ENCODE peak calls at places on chromosomes 16 and 17, in nine cellular contexts. One of them, this sample, is unnamed.

GRCh38 chr17:65759532-65759931 is 198.1 kb upstream of the AXIN2 start:
- DNase-seq in cardiac fibroblast: no peak
- DNase-seq in bronchial epithelial cell: no peak
- DNase-seq in stomach: no peak
- DNase-seq in AG10803: no peak
- DNase-seq in gastrocnemius medialis: no peak
- DNase-seq in brain microvascular endothelial cell: no peak
- DNase-seq in NT2/D1: no peak
- DNase-seq in lower lobe of right lung: no peak
- DNase-seq in this sample: no peak

GRCh38 chr16:11796227-11797165 is 562 bp downstream of the ZC3H7A start:
- DNase-seq in cardiac fibroblast: peak
- DNase-seq in bronchial epithelial cell: no peak
- DNase-seq in stomach: peak
- DNase-seq in AG10803: peak
- DNase-seq in gastrocnemius medialis: peak
- DNase-seq in brain microvascular endothelial cell: no peak
- DNase-seq in NT2/D1: no peak
- DNase-seq in lower lobe of right lung: peak
- DNase-seq in this sample: no peak

GRCh38 chr16:85270365-85270764 is 158.1 kb upstream of the CIBAR2 start:
- DNase-seq in cardiac fibroblast: no peak
- DNase-seq in bronchial epithelial cell: no peak
- DNase-seq in stomach: no peak
- DNase-seq in AG10803: peak
- DNase-seq in gastrocnemius medialis: no peak
- DNase-seq in brain microvascular endothelial cell: no peak
- DNase-seq in NT2/D1: no peak
- DNase-seq in lower lobe of right lung: no peak
- DNase-seq in this sample: no peak

GRCh38 chr17:71910002-71910401 is 210.8 kb upstream of the SOX9 start:
- DNase-seq in cardiac fibroblast: no peak
- DNase-seq in bronchial epithelial cell: no peak
- DNase-seq in stomach: no peak
- DNase-seq in AG10803: no peak
- DNase-seq in gastrocnemius medialis: no peak
- DNase-seq in brain microvascular endothelial cell: no peak
- DNase-seq in NT2/D1: no peak
- DNase-seq in lower lobe of right lung: no peak
- DNase-seq in this sample: no peak

GRCh38 chr17:13003927-13004326 is 13.9 kb downstream of the ELAC2 start:
- DNase-seq in cardiac fibroblast: no peak
- DNase-seq in bronchial epithelial cell: no peak
- DNase-seq in stomach: no peak
- DNase-seq in AG10803: no peak
- DNase-seq in gastrocnemius medialis: no peak
- DNase-seq in brain microvascular endothelial cell: no peak
- DNase-seq in NT2/D1: no peak
- DNase-seq in lower lobe of right lung: no peak
- DNase-seq in this sample: no peak

GRCh38 chr16:50593410-50594139 is 45.4 kb downstream of the NKD1 start:
- DNase-seq in cardiac fibroblast: peak
- DNase-seq in bronchial epithelial cell: no peak
- DNase-seq in stomach: no peak
- DNase-seq in AG10803: no peak
- DNase-seq in gastrocnemius medialis: no peak
- DNase-seq in brain microvascular endothelial cell: no peak
- DNase-seq in NT2/D1: peak
- DNase-seq in lower lobe of right lung: no peak
- DNase-seq in this sample: no peak

GRCh38 chr16:52498640-52499039 is 48.3 kb downstream of the TOX3 start:
- DNase-seq in cardiac fibroblast: no peak
- DNase-seq in bronchial epithelial cell: no peak
- DNase-seq in stomach: no peak
- DNase-seq in AG10803: no peak
- DNase-seq in gastrocnemius medialis: no peak
- DNase-seq in brain microvascular endothelial cell: no peak
- DNase-seq in NT2/D1: no peak
- DNase-seq in lower lobe of right lung: no peak
- DNase-seq in this sample: no peak

GRCh38 chr16:47019563-47019962 is 46.1 kb upstream of the DNAJA2 start:
- DNase-seq in cardiac fibroblast: peak
- DNase-seq in bronchial epithelial cell: peak
- DNase-seq in stomach: no peak
- DNase-seq in AG10803: no peak
- DNase-seq in gastrocnemius medialis: no peak
- DNase-seq in brain microvascular endothelial cell: no peak
- DNase-seq in NT2/D1: no peak
- DNase-seq in lower lobe of right lung: no peak
- DNase-seq in this sample: no peak

GRCh38 chr16:27515874-27516353 is 33.8 kb downstream of the GTF3C1 start:
- DNase-seq in cardiac fibroblast: peak
- DNase-seq in bronchial epithelial cell: peak
- DNase-seq in stomach: peak
- DNase-seq in AG10803: no peak
- DNase-seq in gastrocnemius medialis: peak
- DNase-seq in brain microvascular endothelial cell: peak
- DNase-seq in NT2/D1: peak
- DNase-seq in lower lobe of right lung: no peak
- DNase-seq in this sample: no peak

GRCh38 chr16:68605746-68606145 is 39.4 kb upstream of the CDH3 start:
- DNase-seq in cardiac fibroblast: no peak
- DNase-seq in bronchial epithelial cell: peak
- DNase-seq in stomach: no peak
- DNase-seq in AG10803: no peak
- DNase-seq in gastrocnemius medialis: no peak
- DNase-seq in brain microvascular endothelial cell: no peak
- DNase-seq in NT2/D1: no peak
- DNase-seq in lower lobe of right lung: no peak
- DNase-seq in this sample: no peak

GRCh38 chr17:39666601-39667261 is 1.5 kb upstream of the PNMT start:
- DNase-seq in cardiac fibroblast: no peak
- DNase-seq in bronchial epithelial cell: no peak
- DNase-seq in stomach: no peak
- DNase-seq in AG10803: no peak
- DNase-seq in gastrocnemius medialis: peak
- DNase-seq in brain microvascular endothelial cell: no peak
- DNase-seq in NT2/D1: no peak
- DNase-seq in lower lobe of right lung: no peak
- DNase-seq in this sample: no peak

GRCh38 chr17:40068584-40068916 is 5.8 kb downstream of the THRA start:
- DNase-seq in cardiac fibroblast: no peak
- DNase-seq in bronchial epithelial cell: no peak
- DNase-seq in stomach: no peak
- DNase-seq in AG10803: no peak
- DNase-seq in gastrocnemius medialis: no peak
- DNase-seq in brain microvascular endothelial cell: no peak
- DNase-seq in NT2/D1: no peak
- DNase-seq in lower lobe of right lung: no peak
- DNase-seq in this sample: no peak

GRCh38 chr16:57634171-57634570 is 5.7 kb downstream of the ADGRG1 start:
- DNase-seq in cardiac fibroblast: no peak
- DNase-seq in bronchial epithelial cell: no peak
- DNase-seq in stomach: no peak
- DNase-seq in AG10803: peak
- DNase-seq in gastrocnemius medialis: no peak
- DNase-seq in brain microvascular endothelial cell: no peak
- DNase-seq in NT2/D1: no peak
- DNase-seq in lower lobe of right lung: no peak
- DNase-seq in this sample: no peak

GRCh38 chr17:30310562-30310961 is 18.8 kb upstream of the BLMH start:
- DNase-seq in cardiac fibroblast: no peak
- DNase-seq in bronchial epithelial cell: no peak
- DNase-seq in stomach: no peak
- DNase-seq in AG10803: no peak
- DNase-seq in gastrocnemius medialis: no peak
- DNase-seq in brain microvascular endothelial cell: no peak
- DNase-seq in NT2/D1: no peak
- DNase-seq in lower lobe of right lung: no peak
- DNase-seq in this sample: no peak

GRCh38 chr16:69942627-69943170 is 8.4 kb upstream of the CLEC18A start:
- DNase-seq in cardiac fibroblast: no peak
- DNase-seq in bronchial epithelial cell: no peak
- DNase-seq in stomach: no peak
- DNase-seq in AG10803: no peak
- DNase-seq in gastrocnemius medialis: no peak
- DNase-seq in brain microvascular endothelial cell: no peak
- DNase-seq in NT2/D1: no peak
- DNase-seq in lower lobe of right lung: peak
- DNase-seq in this sample: no peak

GRCh38 chr16:29192329-29193247 is 207.7 kb downstream of the LAT start:
- DNase-seq in cardiac fibroblast: no peak
- DNase-seq in bronchial epithelial cell: no peak
- DNase-seq in stomach: no peak
- DNase-seq in AG10803: no peak
- DNase-seq in gastrocnemius medialis: no peak
- DNase-seq in brain microvascular endothelial cell: no peak
- DNase-seq in NT2/D1: no peak
- DNase-seq in lower lobe of right lung: no peak
- DNase-seq in this sample: no peak

GRCh38 chr17:58121925-58122324 is 26.3 kb upstream of the OR4D1 start:
- DNase-seq in cardiac fibroblast: peak
- DNase-seq in bronchial epithelial cell: peak
- DNase-seq in stomach: no peak
- DNase-seq in AG10803: peak
- DNase-seq in gastrocnemius medialis: no peak
- DNase-seq in brain microvascular endothelial cell: peak
- DNase-seq in NT2/D1: peak
- DNase-seq in lower lobe of right lung: no peak
- DNase-seq in this sample: no peak

GRCh38 chr17:49285716-49286115 is 55.1 kb upstream of the PHOSPHO1 start:
- DNase-seq in cardiac fibroblast: no peak
- DNase-seq in bronchial epithelial cell: no peak
- DNase-seq in stomach: no peak
- DNase-seq in AG10803: no peak
- DNase-seq in gastrocnemius medialis: no peak
- DNase-seq in brain microvascular endothelial cell: no peak
- DNase-seq in NT2/D1: no peak
- DNase-seq in lower lobe of right lung: no peak
- DNase-seq in this sample: no peak
- H3K4me3 ChIP-seq in cardiac fibroblast: no peak
- H3K4me3 ChIP-seq in bronchial epithelial cell: no peak
- H3K4me3 ChIP-seq in stomach: no peak
- H3K4me3 ChIP-seq in AG10803: no peak
- H3K4me3 ChIP-seq in gastrocnemius medialis: no peak
- H3K4me3 ChIP-seq in brain microvascular endothelial cell: no peak
- H3K4me3 ChIP-seq in NT2/D1: no peak
- H3K4me3 ChIP-seq in lower lobe of right lung: no peak
- H3K4me3 ChIP-seq in this sample: no peak

GRCh38 chr17:46036491-46036890 is 37.4 kb downstream of the STH start:
- DNase-seq in cardiac fibroblast: no peak
- DNase-seq in bronchial epithelial cell: no peak
- DNase-seq in stomach: no peak
- DNase-seq in AG10803: no peak
- DNase-seq in gastrocnemius medialis: no peak
- DNase-seq in brain microvascular endothelial cell: no peak
- DNase-seq in NT2/D1: no peak
- DNase-seq in lower lobe of right lung: no peak
- DNase-seq in this sample: no peak
- H3K4me3 ChIP-seq in cardiac fibroblast: no peak
- H3K4me3 ChIP-seq in bronchial epithelial cell: no peak
- H3K4me3 ChIP-seq in stomach: no peak
- H3K4me3 ChIP-seq in AG10803: no peak
- H3K4me3 ChIP-seq in gastrocnemius medialis: no peak
- H3K4me3 ChIP-seq in brain microvascular endothelial cell: no peak
- H3K4me3 ChIP-seq in NT2/D1: no peak
- H3K4me3 ChIP-seq in lower lobe of right lung: no peak
- H3K4me3 ChIP-seq in this sample: no peak

DNA sequence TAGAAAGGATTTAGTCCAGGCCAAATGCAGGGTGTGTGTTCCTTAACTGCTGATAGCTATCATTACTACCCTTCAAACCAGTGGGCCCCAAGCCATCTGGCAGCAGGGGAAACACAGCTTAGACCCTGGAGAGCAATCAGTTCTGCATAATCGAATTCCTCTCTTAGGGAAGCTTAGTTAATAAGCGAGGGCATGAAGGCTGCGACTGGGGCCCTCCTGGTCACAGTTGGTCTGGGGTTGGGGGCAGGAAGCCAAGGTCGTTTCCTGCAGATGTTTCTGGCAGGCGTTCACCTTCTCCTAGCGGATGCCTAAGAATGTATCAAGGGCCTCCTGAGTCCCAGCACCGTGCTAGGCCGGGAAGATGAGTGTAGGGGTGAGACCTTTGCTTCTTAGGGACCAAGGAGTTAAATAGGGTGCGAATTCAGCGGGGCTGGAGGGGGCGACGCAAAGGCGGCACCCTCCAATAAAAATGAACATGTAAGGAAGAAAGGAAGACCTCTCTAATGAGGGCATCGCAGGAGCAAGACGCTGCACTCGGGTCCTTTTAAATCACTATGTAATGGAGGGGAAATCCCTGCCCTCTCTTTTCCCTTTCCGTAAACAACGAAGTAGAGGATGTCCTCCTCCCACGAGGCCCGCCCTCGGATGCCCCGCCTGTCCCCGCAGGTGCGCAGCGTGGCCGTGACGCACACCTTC is 16.5 kb upstream of the EEF2K start:
- DNase-seq in cardiac fibroblast: peak
- DNase-seq in bronchial epithelial cell: peak
- DNase-seq in stomach: peak
- DNase-seq in AG10803: peak
- DNase-seq in gastrocnemius medialis: peak
- DNase-seq in brain microvascular endothelial cell: no peak
- DNase-seq in NT2/D1: no peak
- DNase-seq in lower lobe of right lung: peak
- DNase-seq in this sample: no peak
- H3K4me3 ChIP-seq in cardiac fibroblast: peak
- H3K4me3 ChIP-seq in bronchial epithelial cell: peak
- H3K4me3 ChIP-seq in stomach: peak
- H3K4me3 ChIP-seq in AG10803: peak
- H3K4me3 ChIP-seq in gastrocnemius medialis: peak
- H3K4me3 ChIP-seq in brain microvascular endothelial cell: peak
- H3K4me3 ChIP-seq in NT2/D1: peak
- H3K4me3 ChIP-seq in lower lobe of right lung: peak
- H3K4me3 ChIP-seq in this sample: peak

DNA sequence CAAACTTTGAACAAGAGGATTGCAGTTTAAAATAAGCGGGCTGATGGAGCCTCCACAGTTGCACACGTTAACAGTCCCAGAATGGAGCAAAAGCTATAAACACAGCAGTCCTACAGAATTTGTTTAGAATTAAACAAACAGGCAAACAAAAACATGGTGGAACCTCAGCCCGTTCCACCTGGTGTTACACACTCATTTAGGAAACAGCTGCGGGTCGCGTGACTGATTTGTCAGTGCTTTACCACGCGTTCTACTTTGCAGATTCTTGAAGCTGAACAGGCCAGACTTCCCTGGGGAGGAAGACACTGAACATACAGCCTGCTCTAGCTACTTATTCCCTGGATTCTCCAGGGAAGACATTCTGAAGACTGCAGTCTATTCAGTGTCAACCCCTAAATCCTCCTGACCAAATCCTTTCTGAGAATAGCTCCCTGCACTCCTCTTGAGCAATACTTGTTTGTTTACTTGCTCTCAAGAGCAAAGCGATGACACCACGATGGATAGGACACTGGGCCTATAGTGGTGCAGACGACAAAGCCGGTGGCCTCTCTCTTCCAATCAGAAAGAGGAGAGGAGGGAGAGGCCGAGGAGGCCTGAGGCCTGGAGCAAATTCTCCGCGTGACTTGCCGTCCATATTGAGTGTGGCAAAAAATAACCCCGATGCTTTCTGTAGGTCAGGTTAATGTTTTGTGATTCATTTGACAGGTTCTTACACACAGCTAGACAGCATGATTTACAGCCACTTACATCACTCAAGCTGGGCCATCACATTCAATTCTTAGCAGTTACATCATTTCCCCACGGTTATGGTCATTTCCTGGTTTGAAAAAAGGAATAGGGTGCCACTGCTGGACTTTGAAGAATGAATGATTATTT is 4.0 kb upstream of the MAP1LC3B start:
- DNase-seq in cardiac fibroblast: peak
- DNase-seq in bronchial epithelial cell: peak
- DNase-seq in stomach: peak
- DNase-seq in AG10803: peak
- DNase-seq in gastrocnemius medialis: peak
- DNase-seq in brain microvascular endothelial cell: peak
- DNase-seq in NT2/D1: peak
- DNase-seq in lower lobe of right lung: peak
- DNase-seq in this sample: peak
- H3K4me3 ChIP-seq in cardiac fibroblast: no peak
- H3K4me3 ChIP-seq in bronchial epithelial cell: peak
- H3K4me3 ChIP-seq in stomach: peak
- H3K4me3 ChIP-seq in AG10803: peak
- H3K4me3 ChIP-seq in gastrocnemius medialis: peak
- H3K4me3 ChIP-seq in brain microvascular endothelial cell: peak
- H3K4me3 ChIP-seq in NT2/D1: no peak
- H3K4me3 ChIP-seq in lower lobe of right lung: peak
- H3K4me3 ChIP-seq in this sample: no peak